ENCODE peak calls at places on chromosomes 6 and 20, in nine cellular contexts. H is neural progenitor cell; U is GM19239; E is HFFc6; G is naive thymus-derived CD4-positive, alpha-beta T cell; A is memory B cell; T is lower lobe of right lung; V is renal cortical epithelial cell; R is MV-4-11. L is an unnamed sample.

GRCh38 chr6:38302081-38302480 is 337.6 kb downstream of the BTBD9 start:
- DNase-seq in H (no peak), U (no peak), E (no peak), G (no peak), A (no peak), T (no peak), V (no peak), R (no peak), L (no peak)

GRCh38 chr6:24064106-24064505 is 61.9 kb upstream of the NRSN1 start:
- DNase-seq in H (peak; percentile 50), U (no peak), E (no peak), G (no peak), A (no peak), T (no peak), V (peak; percentile 35), R (peak; percentile 1), L (peak; percentile 37)

GRCh38 chr6:121897337-121897760 is 461.9 kb downstream of the GJA1 start:
- DNase-seq in H (peak; percentile 78), U (no peak), E (no peak), G (no peak), A (no peak), T (no peak), V (peak; percentile 6), R (no peak), L (no peak)

GRCh38 chr6:131765081-131765852 is 42.6 kb upstream of the ENPP1 start:
- DNase-seq in H (peak; percentile 3), U (no peak), E (peak; percentile 75), G (no peak), A (no peak), T (no peak), V (peak; percentile 37), R (no peak), L (peak; percentile 68)

GRCh38 chr20:35564905-35565304 is 23.0 kb downstream of the ERGIC3 start:
- DNase-seq in H (no peak), U (no peak), E (no peak), G (no peak), A (no peak), T (no peak), V (no peak), R (no peak), L (no peak)

GRCh38 chr6:121847806-121848522 is 412.5 kb downstream of the GJA1 start:
- DNase-seq in H (no peak), U (no peak), E (no peak), G (peak; percentile 23), A (no peak), T (no peak), V (peak; percentile 2), R (no peak), L (peak; percentile 74)

GRCh38 chr6:45577836-45578504 is 200.2 kb upstream of the SUPT3H start:
- DNase-seq in H (no peak), U (no peak), E (peak; percentile 11), G (no peak), A (no peak), T (no peak), V (peak; percentile 49), R (no peak), L (no peak)

GRCh38 chr6:157995458-157995857 is 13.8 kb downstream of the SYNJ2 start:
- DNase-seq in H (no peak), U (no peak), E (no peak), G (no peak), A (no peak), T (no peak), V (no peak), R (no peak), L (no peak)

GRCh38 chr6:71028236-71028876 is 71.5 kb upstream of the B3GAT2 start:
- DNase-seq in H (no peak), U (no peak), E (no peak), G (no peak), A (no peak), T (no peak), V (no peak), R (no peak), L (peak; percentile 66)

GRCh38 chr20:50302463-50303041 is 111.9 kb downstream of the CEBPB start:
- DNase-seq in H (no peak), U (no peak), E (no peak), G (no peak), A (no peak), T (peak; percentile 36), V (no peak), R (no peak), L (no peak)

GRCh38 chr20:49909499-49910339 is 5.6 kb downstream of the SPATA2 start:
- DNase-seq in H (peak; percentile 71), U (no peak), E (no peak), G (no peak), A (no peak), T (no peak), V (no peak), R (no peak), L (peak; percentile 64)

GRCh38 chr6:160788806-160789205 is 86.8 kb downstream of the PLG start:
- DNase-seq in H (no peak), U (no peak), E (no peak), G (no peak), A (no peak), T (no peak), V (no peak), R (no peak), L (peak; percentile 73)

GRCh38 chr20:19889011-19889953 is 127.9 kb upstream of the NAA20 start:
- DNase-seq in H (no peak), U (no peak), E (peak; percentile 52), G (no peak), A (no peak), T (no peak), V (peak; percentile 96), R (no peak), L (no peak)

GRCh38 chr6:136201735-136202134 is 48.4 kb downstream of the MTFR2 start:
- DNase-seq in H (no peak), U (no peak), E (peak; percentile 9), G (no peak), A (no peak), T (no peak), V (peak; percentile 31), R (no peak), L (no peak)

GRCh38 chr20:17568972-17569471 is 853 bp upstream of the DSTN start:
- DNase-seq in H (peak; percentile 57), U (no peak), E (peak; percentile 99), G (no peak), A (no peak), T (peak; percentile 87), V (peak; percentile 97), R (no peak), L (peak; percentile 92)

GRCh38 chr6:14765753-14766152 is 480.1 kb upstream of the JARID2 start:
- DNase-seq in H (no peak), U (no peak), E (no peak), G (no peak), A (no peak), T (no peak), V (no peak), R (peak; percentile 50), L (no peak)

GRCh38 chr6:36649721-36650484 is 28.6 kb upstream of the CDKN1A start:
- DNase-seq in H (no peak), U (no peak), E (no peak), G (no peak), A (no peak), T (no peak), V (no peak), R (peak; percentile 44), L (no peak)

GRCh38 chr6:22062807-22063408 is 233.9 kb downstream of the PRL start:
- DNase-seq in H (no peak), U (peak; percentile 2), E (no peak), G (peak; percentile 80), A (no peak), T (peak; percentile 77), V (no peak), R (peak; percentile 99), L (no peak)

GRCh38 chr6:111813247-111814162 is 59.7 kb downstream of the FYN start:
- DNase-seq in H (no peak), U (no peak), E (peak; percentile 51), G (no peak), A (no peak), T (no peak), V (peak; percentile 11), R (no peak), L (no peak)

GRCh38 chr6:137512768-137513605 is 18.8 kb upstream of the OLIG3 start:
- DNase-seq in H (peak; percentile 75), U (no peak), E (no peak), G (no peak), A (no peak), T (no peak), V (peak; percentile 7), R (no peak), L (peak; percentile 46)

GRCh38 chr6:105886812-105887513 is 199.2 kb upstream of the PRDM1 start:
- DNase-seq in H (no peak), U (no peak), E (no peak), G (no peak), A (no peak), T (no peak), V (no peak), R (no peak), L (no peak)

GRCh38 chr6:42177514-42178364 is 4.6 kb downstream of the GUCA1A start:
- DNase-seq in H (peak; percentile 85), U (no peak), E (no peak), G (no peak), A (no peak), T (no peak), V (no peak), R (no peak), L (peak; percentile 69)

GRCh38 chr20:9408422-9409300 is 105.7 kb upstream of the LAMP5 start:
- DNase-seq in H (no peak), U (no peak), E (peak; percentile 55), G (no peak), A (no peak), T (no peak), V (peak; percentile 64), R (no peak), L (no peak)

GRCh38 chr20:24673678-24674570 is 204.5 kb downstream of the SYNDIG1 start:
- DNase-seq in H (no peak), U (no peak), E (peak; percentile 63), G (no peak), A (no peak), T (no peak), V (peak; percentile 81), R (no peak), L (no peak)

GRCh38 chr6:89834884-89835792 is 5.5 kb downstream of the CASP8AP2 start:
- DNase-seq in H (no peak), U (peak; percentile 5), E (peak; percentile 37), G (no peak), A (peak; percentile 15), T (no peak), V (peak; percentile 16), R (peak; percentile 20), L (no peak)

GRCh38 chr6:144150673-144151009 is 324 bp downstream of the STX11 start:
- DNase-seq in H (peak; percentile 68), U (no peak), E (no peak), G (peak; percentile 49), A (peak; percentile 30), T (peak; percentile 66), V (no peak), R (no peak), L (peak; percentile 63)

GRCh38 chr6:109059148-109059547 is 35.5 kb downstream of the SESN1 start:
- DNase-seq in H (no peak), U (no peak), E (no peak), G (no peak), A (no peak), T (no peak), V (peak; percentile 51), R (no peak), L (no peak)

GRCh38 chr20:42340358-42340757 is 722.2 kb upstream of the CHD6 start:
- DNase-seq in H (no peak), U (no peak), E (no peak), G (no peak), A (no peak), T (no peak), V (no peak), R (no peak), L (no peak)

GRCh38 chr6:1619666-1620503 is 10.2 kb downstream of the FOXC1 start:
- DNase-seq in H (peak; percentile 77), U (no peak), E (no peak), G (no peak), A (peak; percentile 31), T (peak; percentile 39), V (no peak), R (no peak), L (peak; percentile 61)

GRCh38 chr20:11810316-11811130 is 107.2 kb upstream of the BTBD3 start:
- DNase-seq in H (peak; percentile 60), U (no peak), E (peak; percentile 68), G (no peak), A (no peak), T (no peak), V (peak; percentile 61), R (no peak), L (no peak)

GRCh38 chr6:142306736-142307135 is 4.9 kb downstream of the ADGRG6 start:
- DNase-seq in H (no peak), U (no peak), E (no peak), G (no peak), A (no peak), T (no peak), V (no peak), R (no peak), L (peak; percentile 67)